ENCODE peak calls at places on chromosomes 12 and 14, in seven cellular contexts. R is CD8-positive, alpha-beta T cell; O is RWPE2; S is adrenal gland; K is right atrium auricular region; A is GM23248; N is uterus. T is an unnamed sample. For H3K36me3 and H3K4me1, the result is how much of the 10 kb centered on the place peaks cover.

GRCh38 chr12:25276199-25276937 is 25.6 kb upstream of the KRAS start:
- DNase-seq in R (peak), O (peak), S (peak), K (no peak), A (peak), N (peak), T (no peak)

GRCh38 chr12:67827820-67828383 is 161.3 kb upstream of the IFNG-AS1 start:
- DNase-seq in R (peak), O (peak), S (peak), K (peak), A (peak), N (peak), T (peak)

GRCh38 chr12:90043264-90043663 is 334.6 kb upstream of the ATP2B1 start:
- DNase-seq in R (no peak), O (no peak), S (no peak), K (no peak), A (peak), N (no peak), T (no peak)

GRCh38 chr12:110591508-110592051 is 8.5 kb upstream of the PPTC7 start:
- DNase-seq in R (no peak), O (no peak), S (no peak), K (no peak), A (no peak), N (no peak), T (no peak)

GRCh38 chr14:77794357-77794756 is 5.6 kb upstream of the ADCK1 start:
- DNase-seq in R (no peak), O (no peak), S (no peak), K (no peak), A (no peak), N (no peak), T (no peak)

GRCh38 chr12:108967869-108968540 is 52.9 kb downstream of the SVOP start:
- DNase-seq in R (no peak), O (no peak), S (no peak), K (no peak), A (peak), N (no peak), T (no peak)

GRCh38 chr12:92927055-92927435 is 2.0 kb downstream of the EEA1 start:
- DNase-seq in R (peak), O (no peak), S (no peak), K (no peak), A (peak), N (no peak), T (no peak)

GRCh38 chr12:52310622-52311281 is 10.4 kb downstream of the KRT83 start:
- DNase-seq in R (no peak), O (no peak), S (no peak), K (no peak), A (peak), N (no peak), T (no peak)

GRCh38 chr12:112112423-112113132 is 4.0 kb upstream of the NAA25 start:
- DNase-seq in R (no peak), O (peak), S (peak), K (no peak), A (no peak), N (no peak), T (no peak)

GRCh38 chr12:1800646-1801284 is 19.6 kb upstream of the LRTM2 start:
- DNase-seq in R (no peak), O (peak), S (peak), K (no peak), A (peak), N (no peak), T (no peak)

GRCh38 chr12:1797991-1798733 is 22.2 kb upstream of the LRTM2 start:
- DNase-seq in R (no peak), O (peak), S (peak), K (peak), A (no peak), N (no peak), T (no peak)

GRCh38 chr12:1798734-1799067 is 21.7 kb upstream of the LRTM2 start:
- DNase-seq in R (no peak), O (peak), S (no peak), K (peak), A (no peak), N (no peak), T (no peak)

GRCh38 chr12:1799882-1800645 is 20.3 kb upstream of the LRTM2 start:
- DNase-seq in R (no peak), O (peak), S (no peak), K (no peak), A (no peak), N (no peak), T (no peak)

GRCh38 chr12:1799068-1799881 is 21.1 kb upstream of the LRTM2 start:
- DNase-seq in R (no peak), O (peak), S (peak), K (no peak), A (no peak), N (no peak), T (no peak)
- H3K36me3 ChIP-seq in R (under half), O (under half), S (under half), K (under half), A (under half), N (under half), T (under half)

DNA sequence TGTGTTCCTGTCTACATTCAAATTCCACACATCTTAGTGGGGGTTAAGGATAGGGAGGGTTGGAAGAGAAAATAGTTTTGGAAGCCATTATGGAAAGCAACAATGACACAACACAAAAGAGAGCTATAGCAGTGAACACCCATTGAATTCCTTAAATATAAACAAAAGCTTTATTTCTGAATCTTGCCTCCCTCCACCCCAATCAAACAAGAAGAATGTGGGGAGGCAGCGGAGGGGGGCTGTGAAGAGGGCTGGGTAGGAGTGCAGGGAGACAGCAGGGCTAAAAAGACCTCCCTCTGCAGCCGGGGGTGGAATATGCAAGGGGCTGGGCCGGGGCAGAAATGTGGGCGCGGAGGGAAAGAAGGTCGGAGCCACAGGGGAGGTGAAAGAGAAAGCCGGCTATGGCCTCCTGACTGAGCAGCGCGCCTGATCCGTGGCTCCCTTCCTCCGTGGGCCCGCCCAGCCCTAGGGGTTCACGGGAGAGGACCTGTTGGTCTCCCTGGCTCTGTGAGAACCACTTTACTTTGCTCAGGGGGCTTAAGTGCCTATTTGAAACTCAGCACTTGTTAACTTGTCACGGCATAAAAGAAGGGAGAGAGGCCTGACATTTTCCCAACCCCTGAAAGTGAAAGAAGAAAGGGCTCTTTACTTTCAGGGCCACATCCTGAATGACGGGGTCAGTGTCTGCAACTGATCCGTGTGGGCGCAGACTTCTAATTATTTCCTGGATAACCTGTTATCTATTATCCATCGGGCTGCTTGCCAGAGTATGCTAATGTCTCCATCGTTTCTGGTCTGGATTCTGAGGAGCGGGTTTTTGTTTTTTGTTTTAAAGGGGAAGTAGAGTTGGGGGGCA is 127.3 kb upstream of the MAX start:
- DNase-seq in R (peak), O (no peak), S (peak), K (no peak), A (peak), N (peak), T (no peak)
- H3K4me1 ChIP-seq in R (under half), O (under half), S (under half), K (under half), A (under half), N (under half), T (under half)

DNA sequence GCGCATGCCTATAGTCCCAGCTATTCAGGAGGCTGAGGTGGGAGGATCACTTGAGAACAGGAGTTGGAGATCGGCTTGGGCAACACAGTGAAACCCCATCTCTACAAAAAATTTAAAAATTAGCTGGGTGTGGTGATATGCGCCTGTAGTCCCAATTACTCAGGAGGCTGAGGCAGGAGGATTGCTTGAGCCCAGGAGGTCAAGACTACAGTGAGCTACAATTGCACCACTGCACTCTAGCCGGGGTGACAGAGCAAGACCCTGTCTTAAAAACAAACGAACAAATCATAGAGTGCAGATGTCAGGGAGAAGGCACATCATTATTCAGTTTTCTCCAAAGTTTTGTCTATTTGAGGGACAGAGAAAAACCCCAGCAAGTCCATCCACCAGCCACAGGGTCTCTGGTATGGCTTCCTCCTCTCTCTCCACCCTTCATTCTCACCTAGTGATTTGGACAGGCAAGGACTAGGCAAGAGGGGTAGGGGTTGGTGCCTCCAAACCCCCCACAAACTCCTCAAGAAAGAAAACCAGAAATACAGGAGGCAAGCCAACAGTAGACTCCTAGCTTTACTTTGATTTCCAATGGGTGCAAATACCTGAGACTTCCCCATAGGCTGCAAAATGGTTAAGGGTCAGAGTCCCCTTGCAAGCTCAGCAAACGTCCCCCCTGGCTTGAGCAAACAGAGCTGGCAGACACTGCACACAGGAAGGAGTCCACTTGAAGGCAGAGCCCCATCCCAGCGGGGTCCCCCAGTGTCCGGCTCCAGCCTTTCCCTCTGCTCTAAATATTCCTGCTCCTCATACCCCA is 26.5 kb upstream of the RPLP0 start:
- DNase-seq in R (no peak), O (no peak), S (no peak), K (no peak), A (no peak), N (no peak), T (no peak)
- H3K27ac ChIP-seq in R (no peak), O (peak), S (peak), K (peak), A (peak), N (no peak), T (no peak)

GRCh38 chr12:15887043-15887817 is 5.0 kb downstream of the STRAP start:
- DNase-seq in R (no peak), O (no peak), S (no peak), K (no peak), A (no peak), N (no peak), T (no peak)

GRCh38 chr12:15880721-15881120 is 1.5 kb upstream of the STRAP start:
- DNase-seq in R (no peak), O (no peak), S (no peak), K (no peak), A (peak), N (no peak), T (no peak)

GRCh38 chr12:15882055-15882971 is at the start of gene STRAP:
- DNase-seq in R (peak), O (peak), S (peak), K (peak), A (peak), N (peak), T (peak)

GRCh38 chr12:15886372-15887042 is 4.3 kb downstream of the STRAP start:
- DNase-seq in R (no peak), O (no peak), S (no peak), K (no peak), A (no peak), N (no peak), T (no peak)

DNA sequence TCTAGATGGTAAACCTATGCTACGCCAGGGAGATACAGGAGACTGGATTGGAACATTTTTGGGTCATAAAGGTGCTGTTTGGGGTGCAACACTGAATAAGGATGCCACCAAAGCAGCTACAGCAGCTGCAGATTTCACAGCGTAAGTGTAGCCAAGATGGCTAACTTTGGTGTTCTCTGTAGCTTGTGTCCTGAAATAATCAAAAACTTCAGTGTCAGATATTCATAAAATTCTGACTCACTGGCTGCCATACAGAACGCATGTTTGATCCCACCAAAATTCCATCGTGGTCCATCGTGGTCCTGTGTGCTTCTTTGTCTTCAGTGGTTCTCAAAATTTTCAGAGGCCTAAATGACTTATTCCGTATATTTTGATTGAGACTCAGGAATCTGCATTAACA is 1.3 kb downstream of the STRAP start:
- DNase-seq in R (no peak), O (no peak), S (no peak), K (no peak), A (peak), N (no peak), T (no peak)
- H3K36me3 ChIP-seq in R (under half), O (under half), S (under half), K (under half), A (under half), N (under half), T (under half)

T was measured in effector memory CD4-positive, alpha-beta T cell.